ENCODE peak calls at places on chromosomes 3 and 15, in four cellular contexts. J is T-helper 2 cell; K is activated CD4-positive, alpha-beta memory T cell treated with anti-CD3 and anti-CD28 coated beads, Interleukin-2, amount 10 ng/mL, durations not matched to agents 7 days and 5 days; A is tibial nerve. R is an unnamed sample.
A peak's percentile ranks its signal among the peaks of the same experiment; 100 is the strongest.

GRCh38 chr3:23116041-23116440 is 87.1 kb upstream of the UBE2E2 start:
- DNase-seq in J (no peak), K (no peak), A (no peak), R (no peak)

GRCh38 chr3:12967751-12968209 is 105.4 kb downstream of the IQSEC1 start:
- DNase-seq in J (peak; percentile 75), K (peak; percentile 90), A (peak; percentile 76), R (no peak)

GRCh38 chr3:46112296-46112695 is 85.0 kb upstream of the XCR1 start:
- DNase-seq in J (no peak), K (no peak), A (no peak), R (no peak)

GRCh38 chr15:69780981-69781380 is 316.7 kb downstream of the TLE3 start:
- DNase-seq in J (no peak), K (no peak), A (no peak), R (no peak)

GRCh38 chr15:73691398-73691797 is 7.2 kb downstream of the CD276 start:
- DNase-seq in J (no peak), K (no peak), A (peak; percentile 79), R (no peak)

GRCh38 chr15:101031203-101031602 is 112.0 kb downstream of the LRRK1 start:
- DNase-seq in J (no peak), K (peak; percentile 9), A (no peak), R (no peak)

GRCh38 chr3:9666704-9667445 is 17.6 kb downstream of the MTMR14 start:
- DNase-seq in J (no peak), K (no peak), A (no peak), R (no peak)

GRCh38 chr15:92074646-92075045 is 221.1 kb downstream of the SLCO3A1 start:
- DNase-seq in J (no peak), K (peak; percentile 31), A (peak; percentile 31), R (peak; percentile 18)

GRCh38 chr3:45437388-45437787 is 49.0 kb downstream of the LARS2 start:
- DNase-seq in J (no peak), K (no peak), A (no peak), R (no peak)

GRCh38 chr3:189304465-189305341 is 132.9 kb downstream of the TPRG1 start:
- DNase-seq in J (no peak), K (no peak), A (no peak), R (peak; percentile 96)

GRCh38 chr15:77623008-77623877 is 9.5 kb downstream of the LINGO1 start:
- DNase-seq in J (no peak), K (no peak), A (no peak), R (no peak)

GRCh38 chr3:189262746-189263145 is 91.0 kb downstream of the TPRG1 start:
- DNase-seq in J (no peak), K (no peak), A (no peak), R (peak; percentile 19)

GRCh38 chr3:64696896-64697295 is 9.1 kb upstream of the ADAMTS9 start:
- DNase-seq in J (no peak), K (no peak), A (no peak), R (no peak)

GRCh38 chr3:10707984-10708868 is 107.8 kb upstream of the SLC6A11 start:
- DNase-seq in J (no peak), K (no peak), A (no peak), R (no peak)

GRCh38 chr15:45307230-45307924 is 55.3 kb downstream of the SLC28A2 start:
- DNase-seq in J (no peak), K (no peak), A (peak; percentile 5), R (peak; percentile 1)

GRCh38 chr3:187208159-187208558 is 10.9 kb downstream of the RTP1 start:
- DNase-seq in J (no peak), K (no peak), A (no peak), R (no peak)

GRCh38 chr3:49745986-49746385 is 22.2 kb upstream of the GMPPB start:
- DNase-seq in J (no peak), K (no peak), A (no peak), R (no peak)

GRCh38 chr3:168364992-168365391 is 269.3 kb upstream of the GOLIM4 start:
- DNase-seq in J (no peak), K (no peak), A (no peak), R (no peak)

GRCh38 chr3:177746259-177747021 is 549.2 kb upstream of the TBL1XR1 start:
- DNase-seq in J (no peak), K (no peak), A (no peak), R (no peak)

GRCh38 chr3:9793161-9793781 is 389 bp downstream of the ARPC4 start:
- DNase-seq in J (no peak), K (peak; percentile 44), A (no peak), R (no peak)

GRCh38 chr3:122389892-122390291 is 5.9 kb downstream of the FAM162A start:
- DNase-seq in J (no peak), K (no peak), A (no peak), R (no peak)

GRCh38 chr3:87494264-87494663 is 217.9 kb upstream of the POU1F1 start:
- DNase-seq in J (no peak), K (no peak), A (no peak), R (no peak)

R was measured in NCI-H510A treated with DMSO at 0.1 percent for 48 hours.